ENCODE peak calls at places on chromosomes 4 and X, in seven cellular contexts. P is Peyer's patch; I is CD8-positive, alpha-beta T cell; N is skeletal muscle cell; R is WERI-Rb-1; X is fibroblast of pulmonary artery; J is left lung. L is an unnamed sample.

GRCh38 chr4:151169223-151169622 is 69.8 kb downstream of the RPS3A start:
- DNase-seq in P (peak; percentile 67), I (no peak), N (peak; percentile 94), R (peak; percentile 77), X (peak; percentile 97), J (no peak), L (no peak)

GRCh38 chr4:117481742-117482141 is 396.4 kb upstream of the TRAM1L1 start:
- DNase-seq in P (no peak), I (no peak), N (no peak), R (no peak), X (peak; percentile 0), J (no peak), L (no peak)

GRCh38 chr4:145814246-145814645 is 124.4 kb downstream of the ZNF827 start:
- DNase-seq in P (no peak), I (no peak), N (no peak), R (no peak), X (no peak), J (no peak), L (no peak)

GRCh38 chrX:45850197-45850774 is 649.6 kb upstream of the DIPK2B start:
- DNase-seq in P (no peak), I (peak; percentile 52), N (no peak), R (no peak), X (no peak), J (no peak), L (no peak)

GRCh38 chr4:15906024-15906443 is 32.5 kb downstream of the FGFBP1 start:
- DNase-seq in P (peak; percentile 83), I (no peak), N (no peak), R (no peak), X (peak; percentile 14), J (peak; percentile 94), L (no peak)

GRCh38 chrX:20420058-20420457 is 153.3 kb upstream of the RPS6KA3 start:
- DNase-seq in P (no peak), I (no peak), N (no peak), R (no peak), X (no peak), J (no peak), L (no peak)

GRCh38 chr4:110245567-110245966 is 47.2 kb upstream of the ELOVL6 start:
- DNase-seq in P (no peak), I (no peak), N (peak; percentile 25), R (no peak), X (peak; percentile 23), J (no peak), L (no peak)

GRCh38 chrX:12423346-12423745 is 285.1 kb downstream of the FRMPD4 start:
- DNase-seq in P (no peak), I (no peak), N (no peak), R (no peak), X (no peak), J (no peak), L (no peak)

GRCh38 chrX:22314692-22315091 is 42.0 kb downstream of the CBLL2 start:
- DNase-seq in P (no peak), I (no peak), N (no peak), R (no peak), X (peak; percentile 18), J (no peak), L (no peak)

GRCh38 chr4:53703267-53703655 is 112.0 kb upstream of the LNX1 start:
- DNase-seq in P (no peak), I (no peak), N (no peak), R (no peak), X (no peak), J (no peak), L (no peak)

GRCh38 chrX:126552313-126553022 is at the start of gene DCAF12L1:
- DNase-seq in P (no peak), I (no peak), N (no peak), R (no peak), X (no peak), J (peak; percentile 37), L (no peak)

GRCh38 chr4:168557658-168558057 is 60.8 kb downstream of the PALLD start:
- DNase-seq in P (no peak), I (no peak), N (no peak), R (peak; percentile 74), X (no peak), J (no peak), L (no peak)

GRCh38 chrX:100994352-100995281 is 25.1 kb downstream of the ARL13A start:
- DNase-seq in P (no peak), I (no peak), N (no peak), R (no peak), X (peak; percentile 45), J (no peak), L (peak; percentile 50)

GRCh38 chr4:104393649-104394048 is 101.0 kb downstream of the CXXC4 start:
- DNase-seq in P (no peak), I (no peak), N (no peak), R (no peak), X (no peak), J (no peak), L (no peak)

GRCh38 chr4:86894465-86894864 is 2.2 kb upstream of the C4orf36 start:
- DNase-seq in P (no peak), I (no peak), N (no peak), R (no peak), X (peak; percentile 53), J (no peak), L (no peak)

DNA sequence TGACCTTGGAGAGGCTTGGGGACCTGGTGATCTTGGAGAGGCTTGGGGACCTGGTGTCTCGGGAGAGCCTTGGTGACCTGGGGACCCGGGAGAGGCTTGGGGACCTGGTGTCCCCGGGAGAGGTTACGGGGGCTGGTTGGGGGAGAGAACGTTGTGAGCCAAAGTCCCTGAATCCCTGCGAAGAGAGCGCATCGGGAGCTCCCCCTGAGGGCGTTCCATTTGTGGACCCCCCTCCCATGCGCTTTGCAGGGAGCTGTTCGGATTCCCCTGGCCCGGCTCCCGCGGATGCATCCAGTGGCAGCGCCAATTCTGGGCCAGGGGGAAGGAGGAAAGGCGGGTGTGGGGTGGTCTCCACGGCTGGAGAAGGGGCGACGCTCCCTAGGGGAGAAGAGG is 13.3 kb downstream of the SHOX start:
- DNase-seq in P (no peak), I (peak; percentile 32), N (no peak), R (no peak), X (no peak), J (no peak), L (no peak)
- H3K4me3 ChIP-seq in P (peak overlapping the region; percentile 59), I (no peak overlapping the region), N (no peak overlapping the region), R (no peak overlapping the region), X (no peak overlapping the region), J (no peak overlapping the region), L (no peak overlapping the region)

GRCh38 chrX:41024755-41025154 is 60.5 kb upstream of the USP9X start:
- DNase-seq in P (no peak), I (no peak), N (no peak), R (no peak), X (no peak), J (no peak), L (no peak)

GRCh38 chrX:41025926-41026325 is 59.3 kb upstream of the USP9X start:
- DNase-seq in P (no peak), I (no peak), N (no peak), R (no peak), X (peak; percentile 42), J (no peak), L (no peak)

GRCh38 chrX:41029332-41029731 is 55.9 kb upstream of the USP9X start:
- DNase-seq in P (no peak), I (no peak), N (no peak), R (no peak), X (no peak), J (no peak), L (no peak)

GRCh38 chrX:41026326-41027136 is 58.7 kb upstream of the USP9X start:
- DNase-seq in P (no peak), I (no peak), N (no peak), R (no peak), X (no peak), J (no peak), L (no peak)

DNA sequence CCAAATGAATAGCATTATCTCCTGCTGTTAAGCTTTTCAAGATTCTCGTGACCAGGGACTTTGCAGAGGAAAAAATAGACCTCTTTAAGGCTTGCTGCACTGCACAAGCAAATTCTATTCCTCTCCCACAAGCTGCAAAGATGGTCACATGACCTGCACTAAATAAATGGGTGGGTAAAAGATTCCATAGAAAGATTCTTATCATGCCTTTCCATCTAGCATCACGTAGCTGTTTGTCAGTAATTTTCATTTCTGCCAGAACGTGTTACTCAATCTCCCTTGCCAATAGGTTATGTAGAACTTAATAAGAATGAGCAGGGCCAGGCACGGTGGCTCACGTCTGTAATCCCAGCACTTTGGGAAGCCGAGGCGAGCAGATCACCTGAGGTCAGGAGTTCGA is 57.9 kb upstream of the USP9X start:
- DNase-seq in P (no peak), I (no peak), N (peak; percentile 55), R (no peak), X (peak; percentile 47), J (no peak), L (no peak)
- H3K4me3 ChIP-seq in P (no peak overlapping the region), I (no peak overlapping the region), N (no peak overlapping the region), R (no peak overlapping the region), X (no peak overlapping the region), J (no peak overlapping the region), L (no peak overlapping the region)

GRCh38 chr4:61517144-61517543 is 317.0 kb downstream of the ADGRL3 start:
- DNase-seq in P (peak; percentile 72), I (no peak), N (no peak), R (no peak), X (no peak), J (peak; percentile 71), L (no peak)
- H3K4me3 ChIP-seq in P (no peak overlapping the region), I (no peak overlapping the region), N (no peak overlapping the region), R (no peak overlapping the region), X (no peak overlapping the region), J (no peak overlapping the region), L (no peak overlapping the region)

GRCh38 chr4:1202526-1203378 is 30.4 kb upstream of the SPON2 start:
- DNase-seq in P (peak; percentile 38), I (peak; percentile 49), N (no peak), R (no peak), X (no peak), J (peak; percentile 65), L (no peak)

GRCh38 chr4:1198070-1198844 is 25.9 kb upstream of the SPON2 start:
- DNase-seq in P (peak; percentile 59), I (no peak), N (no peak), R (no peak), X (no peak), J (no peak), L (no peak)

GRCh38 chr4:1201851-1202525 is 29.6 kb upstream of the SPON2 start:
- DNase-seq in P (peak; percentile 95), I (peak; percentile 90), N (peak; percentile 91), R (no peak), X (peak; percentile 95), J (peak; percentile 76), L (peak; percentile 96)

GRCh38 chr4:1200425-1201035 is 28.1 kb upstream of the SPON2 start:
- DNase-seq in P (peak; percentile 82), I (peak; percentile 55), N (peak; percentile 66), R (peak; percentile 57), X (peak; percentile 88), J (peak; percentile 76), L (peak; percentile 11)

DNA sequence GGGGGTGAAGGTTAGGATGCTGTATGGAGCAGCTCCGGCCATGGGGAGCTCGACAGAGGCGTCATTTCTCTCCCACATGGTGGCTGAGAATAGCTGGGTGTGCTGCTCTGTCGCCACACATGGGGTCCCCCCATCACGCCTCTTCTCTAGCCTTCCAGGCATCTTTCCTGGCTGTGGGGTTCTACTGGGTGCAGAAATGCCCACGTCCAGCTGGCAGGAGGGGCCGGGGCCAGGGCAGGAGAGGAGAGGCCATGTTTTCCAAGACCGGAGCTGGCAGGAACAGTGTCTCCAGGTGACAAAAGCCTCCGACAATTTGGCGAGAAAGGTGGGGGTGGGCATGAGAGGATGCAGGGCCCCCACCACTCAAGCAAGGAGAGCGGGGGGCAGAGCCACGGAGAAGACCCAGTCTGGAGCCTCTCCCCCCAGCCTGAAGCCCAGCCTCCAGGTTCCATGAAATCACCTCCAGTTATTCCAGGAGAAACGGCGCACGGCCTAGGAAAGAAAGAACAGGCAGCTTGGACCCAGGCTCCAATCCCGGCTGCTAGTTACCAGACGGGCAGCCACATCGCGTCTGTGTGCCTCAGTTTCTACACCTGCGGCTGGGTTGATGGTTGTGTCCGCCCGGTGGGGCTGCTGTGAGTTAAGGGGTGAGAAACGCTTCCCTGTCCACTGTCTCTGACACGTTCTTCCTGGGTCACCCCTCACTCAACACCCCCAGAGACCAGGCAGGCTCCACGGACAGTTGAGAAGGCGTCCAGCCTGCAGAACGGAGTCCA is 27.4 kb upstream of the SPON2 start:
- DNase-seq in P (peak; percentile 47), I (no peak), N (no peak), R (no peak), X (no peak), J (peak; percentile 61), L (no peak)
- H3K4me3 ChIP-seq in P (peak overlapping the region; percentile 50), I (no peak overlapping the region), N (peak overlapping the region; percentile 23), R (no peak overlapping the region), X (peak overlapping the region; percentile 34), J (peak overlapping the region; percentile 21), L (no peak overlapping the region)

L was measured in CD4-positive, CD25-positive, alpha-beta regulatory T cell.